ENCODE peak calls at places on chromosomes 4 and X, in ten cellular contexts. G is iPS DF 19.7; F is coronary artery; H is Caki2; K is stimulated activated CD4-positive, alpha-beta T cell treated with anti-CD3 and anti-CD28 coated beads, Interleukin-15, amount 100 ng/mL, for 1 hour; E is HAP-1; Z is CD14-positive monocyte; M is hippocampal formation; A is ELR; J is A549. V is an unnamed sample.
A peak's percentile ranks its signal among the peaks of the same experiment; 100 is the strongest.

GRCh38 chr4:168831919-168832745 is 177.9 kb downstream of the CBR4 start:
- DNase-seq in J (peak; percentile 76), E (peak; percentile 90), M (peak; percentile 25), K (peak; percentile 50), G (no peak), F (peak; percentile 89), Z (peak; percentile 69), H (peak; percentile 85), A (peak; percentile 85), V (peak; percentile 42)

GRCh38 chrX:103329991-103330390 is at the start of gene TCEAL7:
- DNase-seq in Z (no peak), J (no peak), K (no peak), E (no peak), M (peak; percentile 76), G (no peak), A (peak; percentile 65), H (no peak), F (no peak), V (no peak)

GRCh38 chr4:185020293-185020808 is 2.1 kb downstream of the HELT start:
- DNase-seq in H (no peak), F (no peak), A (no peak), E (no peak), K (no peak), Z (no peak), G (no peak), M (no peak), J (no peak), V (no peak)

GRCh38 chr4:123870283-123870876 is 473.8 kb downstream of the SPRY1 start:
- DNase-seq in H (no peak), A (no peak), K (no peak), F (no peak), E (peak; percentile 44), G (no peak), Z (no peak), J (no peak), M (no peak), V (no peak)

GRCh38 chr4:105956566-105956965 is 61.3 kb downstream of the NPNT start:
- DNase-seq in A (no peak), G (no peak), F (no peak), H (no peak), E (no peak), Z (no peak), K (no peak), J (no peak), M (no peak), V (no peak)

GRCh38 chr4:3388461-3389185 is 53.1 kb upstream of the HGFAC start:
- DNase-seq in F (no peak), G (no peak), Z (peak; percentile 74), H (peak; percentile 81), M (no peak), K (no peak), A (peak; percentile 80), E (no peak), J (no peak), V (no peak)

GRCh38 chrX:46737462-46737861 is 21.5 kb downstream of the SLC9A7 start:
- DNase-seq in A (peak; percentile 52), F (no peak), E (no peak), H (no peak), Z (no peak), J (no peak), G (no peak), M (no peak), K (no peak), V (no peak)

GRCh38 chr4:86508436-86508835 is 85.7 kb upstream of the PTPN13 start:
- DNase-seq in H (peak; percentile 86), K (no peak), G (no peak), M (no peak), A (peak; percentile 48), J (no peak), F (no peak), Z (no peak), E (no peak), V (no peak)

GRCh38 chr4:14168919-14169318 is 541.4 kb upstream of the BOD1L1 start:
- DNase-seq in G (no peak), J (peak; percentile 7), F (no peak), H (peak; percentile 78), A (peak; percentile 98), Z (peak; percentile 72), M (no peak), E (no peak), K (no peak), V (no peak)

GRCh38 chrX:71118985-71119535 is 664 bp downstream of the MED12 start:
- DNase-seq in A (no peak), E (peak; percentile 38), K (no peak), Z (no peak), M (no peak), F (no peak), G (no peak), J (no peak), H (no peak), V (no peak)

GRCh38 chr4:95963456-95963855 is 123.6 kb downstream of the PDHA2 start:
- DNase-seq in A (no peak), M (no peak), G (no peak), Z (no peak), F (no peak), E (no peak), K (no peak), H (no peak), J (no peak), V (no peak)

GRCh38 chr4:122341906-122342305 is 36.9 kb upstream of the ADAD1 start:
- DNase-seq in E (no peak), H (peak; percentile 77), J (peak; percentile 1), M (no peak), A (peak; percentile 64), G (no peak), K (no peak), F (no peak), Z (no peak), V (no peak)

GRCh38 chr4:21763865-21764264 is 184.7 kb downstream of the KCNIP4 start:
- DNase-seq in F (no peak), G (no peak), A (no peak), K (no peak), E (no peak), J (no peak), Z (no peak), H (no peak), M (no peak), V (no peak)

GRCh38 chrX:134712272-134712671 is 54.0 kb upstream of the PLAC1 start:
- DNase-seq in Z (no peak), G (no peak), J (no peak), A (no peak), F (no peak), K (no peak), M (no peak), H (no peak), E (no peak), V (no peak)

GRCh38 chr4:70759126-70759525 is 37.4 kb downstream of the RUFY3 start:
- DNase-seq in H (no peak), K (no peak), G (no peak), E (no peak), F (no peak), J (no peak), Z (no peak), M (no peak), A (no peak), V (no peak)

GRCh38 chr4:55354648-55355047 is 8.6 kb downstream of the SRD5A3 start:
- DNase-seq in H (no peak), A (no peak), F (no peak), K (no peak), J (no peak), E (no peak), G (no peak), Z (no peak), M (no peak), V (no peak)

GRCh38 chr4:114615435-114615834 is 16.8 kb downstream of the UGT8 start:
- DNase-seq in K (no peak), M (no peak), Z (no peak), F (no peak), E (no peak), A (no peak), J (no peak), H (peak; percentile 56), G (no peak), V (no peak)

GRCh38 chrX:42392846-42393245 is 385.1 kb downstream of the PPP1R2C start:
- DNase-seq in H (no peak), E (no peak), G (no peak), A (no peak), M (no peak), J (no peak), K (no peak), Z (no peak), F (no peak), V (no peak)

GRCh38 chr4:155592568-155593343 is 73.9 kb upstream of the GUCY1A1 start:
- DNase-seq in K (no peak), E (no peak), F (no peak), M (no peak), J (no peak), Z (no peak), A (no peak), G (no peak), H (no peak), V (no peak)

GRCh38 chrX:150692837-150693781 is at the start of gene MTMR1:
- DNase-seq in G (no peak), A (peak; percentile 45), K (peak; percentile 50), M (no peak), F (no peak), H (peak; percentile 5), Z (no peak), J (peak; percentile 33), E (peak; percentile 68), V (peak; percentile 76)

GRCh38 chr4:177349191-177349590 is 39.5 kb downstream of the NEIL3 start:
- DNase-seq in G (no peak), K (no peak), E (no peak), J (no peak), H (no peak), Z (no peak), M (no peak), F (no peak), A (no peak), V (no peak)

GRCh38 chrX:18995216-18995615 is 11.3 kb upstream of the PHKA2 start:
- DNase-seq in Z (no peak), F (no peak), H (no peak), K (no peak), G (no peak), A (peak; percentile 83), E (no peak), J (peak; percentile 36), M (no peak), V (no peak)

GRCh38 chr4:30720656-30721352 is 635 bp downstream of the PCDH7 start:
- DNase-seq in F (no peak), Z (no peak), H (no peak), K (no peak), E (peak; percentile 63), M (no peak), G (no peak), A (peak; percentile 75), J (peak; percentile 4), V (no peak)

GRCh38 chrX:108584617-108585211 is 145.1 kb downstream of the COL4A5 start:
- DNase-seq in Z (no peak), H (no peak), G (peak; percentile 15), E (peak; percentile 46), M (peak; percentile 47), F (no peak), J (peak; percentile 1), A (peak; percentile 27), K (no peak), V (no peak)

GRCh38 chr4:22869235-22869634 is 176.5 kb downstream of the GBA3 start:
- DNase-seq in F (no peak), M (no peak), E (no peak), H (no peak), G (peak; percentile 12), A (peak; percentile 0), K (no peak), J (no peak), Z (no peak), V (no peak)

GRCh38 chr4:101356928-101357327 is 9.6 kb upstream of the PPP3CA start:
- DNase-seq in K (no peak), E (no peak), F (no peak), J (peak; percentile 28), G (no peak), A (peak; percentile 89), Z (no peak), M (no peak), H (peak; percentile 79), V (no peak)

GRCh38 chr4:141909541-141909940 is 273.2 kb downstream of the IL15 start:
- DNase-seq in G (no peak), F (no peak), A (no peak), H (no peak), K (no peak), M (no peak), Z (no peak), J (no peak), E (no peak), V (no peak)

GRCh38 chrX:136063340-136064079 is 78.3 kb downstream of the SLC9A6 start:
- DNase-seq in M (no peak), K (no peak), Z (no peak), F (peak; percentile 79), A (no peak), G (no peak), E (no peak), J (no peak), H (no peak), V (no peak)

V was measured in DND-41.